ENCODE peak calls at places on chromosomes 4 and X, in four cellular contexts. Q, W, Y and E are unnamed samples.
A peak's percentile ranks its signal among the peaks of the same experiment; 100 is the strongest.

GRCh38 chrX:130173190-130173895 is 1.6 kb downstream of the RAB33A start:
- DNase-seq in W (peak; percentile 43), Y (peak; percentile 56), Q (no peak), E (no peak)

GRCh38 chr4:7817877-7818675 is 121.6 kb downstream of the AFAP1 start:
- DNase-seq in Q (no peak), Y (no peak), W (no peak), E (no peak)

GRCh38 chr4:109296545-109296944 is 5.9 kb downstream of the COL25A1 start:
- DNase-seq in Q (no peak), Y (no peak), W (no peak), E (no peak)

GRCh38 chrX:20989361-20989760 is 384.9 kb upstream of the CNKSR2 start:
- DNase-seq in Q (no peak), W (no peak), Y (no peak), E (no peak)

GRCh38 chr4:138891610-138892009 is 124.0 kb upstream of the NOCT start:
- DNase-seq in Y (no peak), W (no peak), Q (no peak), E (no peak)

GRCh38 chrX:111581086-111581485 is 69.6 kb downstream of the SERTM2 start:
- DNase-seq in Y (no peak), W (no peak), Q (no peak), E (no peak)

GRCh38 chr4:45327544-45327943 is 601.2 kb upstream of the GNPDA2 start:
- DNase-seq in Y (no peak), Q (no peak), W (no peak), E (no peak)

GRCh38 chr4:119105605-119106004 is 30.0 kb upstream of the MYOZ2 start:
- DNase-seq in Q (no peak), Y (no peak), W (no peak), E (no peak)

GRCh38 chr4:6472387-6473263 is at the start of gene PPP2R2C:
- DNase-seq in Y (no peak), W (peak; percentile 72), Q (no peak), E (peak; percentile 59)

GRCh38 chr4:41204400-41204978 is 9.9 kb downstream of the APBB2 start:
- DNase-seq in Q (peak; percentile 30), Y (no peak), W (no peak), E (no peak)
- TF ChIP-seq GABPA in Q (no peak), Y (no peak), W (no peak), E (no peak)

GRCh38 chrX:124023838-124024238 is 62.3 kb downstream of the STAG2 start:
- DNase-seq in Y (no peak), W (no peak), Q (no peak), E (no peak)

GRCh38 chrX:124015721-124016120 is 54.2 kb downstream of the STAG2 start:
- DNase-seq in Y (no peak), W (no peak), Q (no peak), E (no peak)

DNA sequence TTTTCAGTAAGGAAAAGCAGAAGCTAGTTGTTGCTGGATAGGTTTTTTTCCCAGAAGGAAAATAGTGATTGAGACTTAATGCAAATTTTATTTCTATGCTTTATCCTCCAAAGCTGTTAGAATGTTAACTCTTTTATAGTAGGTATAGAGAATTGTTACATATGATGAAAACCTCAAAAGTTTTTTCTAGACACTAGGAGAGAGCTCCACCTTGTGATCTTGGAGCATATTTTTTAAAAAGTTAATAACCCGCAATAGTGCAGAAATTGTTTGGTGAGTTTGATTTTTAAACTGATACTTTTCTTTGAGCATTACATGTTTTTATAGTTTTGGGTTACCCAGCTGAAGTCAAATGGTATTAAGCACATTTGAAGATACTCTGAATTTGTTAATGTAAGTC is 56.5 kb downstream of the STAG2 start:
- DNase-seq in Y (no peak), W (no peak), Q (no peak), E (no peak)
- TF ChIP-seq CBX5 in Y (no peak), W (no peak), Q (no peak), E (no peak)

GRCh38 chrX:10416424-10416823 is 204.0 kb downstream of the MID1 start:
- DNase-seq in Y (no peak), W (no peak), Q (no peak), E (no peak)

GRCh38 chrX:10414106-10414824 is 206.1 kb downstream of the MID1 start:
- DNase-seq in Y (no peak), Q (no peak), W (no peak), E (no peak)

GRCh38 chrX:10414872-10415703 is 205.3 kb downstream of the MID1 start:
- DNase-seq in Q (no peak), W (no peak), Y (no peak), E (no peak)

GRCh38 chrX:10415704-10416001 is 204.7 kb downstream of the MID1 start:
- DNase-seq in W (no peak), Q (no peak), Y (no peak), E (no peak)
- H3K4me2 ChIP-seq in W (no peak overlapping the region), Q (no peak overlapping the region), Y (no peak overlapping the region), E (no peak overlapping the region)

DNA sequence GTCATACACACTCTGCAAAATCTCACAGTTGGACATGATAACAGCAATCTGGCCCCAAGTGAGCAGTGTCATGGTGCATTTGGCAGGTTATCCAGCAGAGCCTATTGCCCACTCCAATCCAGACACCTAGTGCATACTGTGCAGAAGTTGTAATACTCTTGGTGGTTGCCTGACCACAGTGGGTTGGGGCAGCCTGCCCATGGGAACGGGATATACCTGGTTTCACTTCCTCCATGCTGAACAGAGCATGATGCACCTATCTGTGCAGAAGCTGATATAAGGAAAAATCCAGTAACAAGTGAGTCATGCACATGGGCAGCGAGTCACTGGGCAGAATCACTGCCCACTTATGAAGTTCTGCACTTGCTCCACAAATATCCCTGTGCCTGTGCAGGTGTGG is 105.3 kb upstream of the IGSF1 start:
- DNase-seq in W (no peak), Q (no peak), Y (no peak), E (no peak)
- TF ChIP-seq GABPA in W (no peak), Q (no peak), Y (no peak), E (no peak)

GRCh38 chr4:142282870-142283431 is 563.1 kb downstream of the INPP4B start:
- DNase-seq in W (no peak), Q (no peak), Y (no peak), E (peak; percentile 50)

GRCh38 chr4:142278663-142279062 is 567.4 kb downstream of the INPP4B start:
- DNase-seq in Q (no peak), Y (no peak), W (no peak), E (no peak)

GRCh38 chr4:142274137-142274536 is 572.0 kb downstream of the INPP4B start:
- DNase-seq in W (no peak), Y (no peak), Q (no peak), E (no peak)

GRCh38 chr4:142281999-142282398 is 564.1 kb downstream of the INPP4B start:
- DNase-seq in Q (no peak), W (no peak), Y (no peak), E (no peak)

GRCh38 chr4:142278171-142278570 is 567.9 kb downstream of the INPP4B start:
- DNase-seq in Y (no peak), Q (no peak), W (no peak), E (no peak)
- TF ChIP-seq CBX5 in Y (no peak), Q (no peak), W (no peak), E (no peak)

GRCh38 chrX:154813801-154814200 is 8.5 kb upstream of the MPP1 start:
- DNase-seq in Q (no peak), W (no peak), Y (no peak), E (no peak)
- H3K4me2 ChIP-seq in Q (no peak overlapping the region), W (no peak overlapping the region), Y (no peak overlapping the region), E (no peak overlapping the region)

GRCh38 chr4:13541720-13542576 is 2.4 kb downstream of the NKX3-2 start:
- DNase-seq in Y (no peak), W (no peak), Q (no peak), E (peak; percentile 83)
- TF ChIP-seq GABPA in Y (no peak), W (no peak), Q (no peak), E (no peak)

DNA sequence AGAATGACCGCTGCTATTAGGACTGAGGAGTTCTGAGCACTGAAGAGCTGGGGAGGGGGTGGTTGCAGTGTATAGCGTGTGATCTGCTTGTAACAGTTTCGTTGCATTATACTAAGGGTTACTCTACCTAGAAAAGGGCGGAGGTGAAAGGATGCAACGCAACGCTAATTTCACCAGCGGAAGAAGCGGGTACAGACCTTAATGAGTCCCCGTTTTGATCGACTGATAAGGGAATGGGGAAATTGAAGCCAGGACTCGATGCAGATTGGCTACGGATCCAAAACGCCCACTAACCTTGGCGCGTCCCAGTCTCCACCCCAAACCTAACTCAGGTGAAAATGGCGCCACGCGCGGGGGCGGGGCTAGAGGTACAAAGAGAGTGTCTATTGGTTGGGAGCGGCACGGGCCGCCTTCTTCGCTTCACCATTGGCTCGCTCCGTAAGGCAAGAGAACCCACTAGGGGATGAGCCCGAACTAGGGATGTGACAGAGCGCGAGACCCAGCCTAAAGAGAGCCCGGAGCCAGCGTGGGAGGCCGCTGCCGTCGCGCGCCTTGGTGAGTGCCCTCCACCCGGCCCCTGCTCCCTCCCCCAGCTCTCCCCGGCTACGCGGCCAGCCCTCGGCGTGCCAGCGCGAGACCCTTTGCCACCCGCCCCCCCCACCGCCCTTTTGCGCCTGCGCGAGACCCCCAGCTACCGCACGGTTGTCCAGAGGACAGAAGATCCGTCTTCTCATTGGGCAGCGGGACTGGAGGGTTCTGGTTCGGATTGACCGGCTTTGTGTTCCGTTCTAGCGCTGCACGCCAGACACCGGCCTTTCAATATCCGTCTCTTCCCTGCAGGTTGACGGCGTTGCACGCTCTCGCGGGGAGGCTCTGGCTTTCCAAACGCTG is at the start of gene EBP:
- DNase-seq in Y (peak; percentile 83), Q (peak; percentile 84), W (peak; percentile 93), E (peak; percentile 88)
- TF ChIP-seq CBX5 in Y (no peak), Q (no peak), W (no peak), E (no peak)

DNA sequence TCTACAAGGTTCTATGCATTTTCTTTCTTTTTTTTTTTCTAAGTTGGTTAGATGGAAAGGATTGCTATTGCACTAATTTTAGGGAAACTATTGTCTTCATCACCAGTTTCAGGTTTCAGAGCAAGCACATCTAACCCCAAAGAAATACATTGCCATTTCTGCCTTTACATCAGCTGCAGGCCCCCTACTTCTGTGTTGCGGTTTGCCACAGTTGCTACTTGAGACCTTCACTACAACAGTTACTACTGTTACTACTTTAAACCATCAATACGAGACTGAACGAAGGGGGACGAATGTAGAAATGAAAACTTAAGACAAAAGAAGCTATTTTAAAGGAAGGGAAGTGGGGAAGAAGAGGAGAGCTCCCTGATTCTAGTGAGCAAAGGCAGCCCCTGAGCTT is 256.7 kb upstream of the LCORL start:
- DNase-seq in W (no peak), Y (no peak), Q (no peak), E (no peak)
- H3K4me2 ChIP-seq in W (no peak overlapping the region), Y (no peak overlapping the region), Q (no peak overlapping the region), E (no peak overlapping the region)

GRCh38 chr4:141635726-141636076 is 682 bp upstream of the IL15 start:
- DNase-seq in Y (peak; percentile 73), Q (no peak), W (no peak), E (no peak)

GRCh38 chr4:141637565-141637964 is 1.2 kb downstream of the IL15 start:
- DNase-seq in Q (no peak), W (no peak), Y (no peak), E (no peak)

GRCh38 chr4:141640692-141641091 is 4.3 kb downstream of the IL15 start:
- DNase-seq in Y (no peak), W (no peak), Q (no peak), E (no peak)

GRCh38 chr4:141636077-141636770 is at the start of gene IL15:
- DNase-seq in Y (no peak), Q (peak; percentile 16), W (peak; percentile 5), E (peak; percentile 50)

GRCh38 chr4:141636771-141637460 is 533 bp downstream of the IL15 start:
- DNase-seq in Q (no peak), W (no peak), Y (no peak), E (peak; percentile 3)
- TF ChIP-seq GABPA in Q (no peak), W (no peak), Y (no peak), E (no peak)